ENCODE peak calls at places on chromosomes 3 and 15, in nine cellular contexts. T is astrocyte of the cerebellum; V is skeletal muscle cell; C is activated naive CD8-positive, alpha-beta T cell treated with anti-CD3 and anti-CD28 coated beads, Interleukin-2, amount 50 U/mL, for 24 hours; H is NCI-H1092 treated with DMSO at 0.1 percent for 48 hours; M is Daoy; D is DMS79; U is activated T-helper 1 cell treated with anti-CD3 and anti-CD28 coated beads, Interleukin-2, amount 50 U/mL, for 16 hours; B is NB4. G is an unnamed sample.
A peak's percentile ranks its signal among the peaks of the same experiment; 100 is the strongest.

GRCh38 chr3:124772081-124772831 is 42.0 kb downstream of the UMPS start:
- DNase-seq in M (peak; percentile 42), H (peak; percentile 62), V (peak; percentile 64), D (no peak), T (no peak), U (no peak), B (no peak), C (no peak), G (no peak)

GRCh38 chr3:10309736-10310135 is 11.2 kb downstream of the SEC13 start:
- DNase-seq in M (no peak), D (no peak), T (no peak), C (no peak), H (no peak), V (no peak), U (no peak), B (no peak), G (no peak)

GRCh38 chr3:42502429-42503250 is at the start of gene VIPR1:
- DNase-seq in U (peak; percentile 89), M (peak; percentile 82), T (no peak), V (no peak), H (peak; percentile 28), B (peak; percentile 61), C (peak; percentile 91), D (peak; percentile 42), G (peak; percentile 77)

GRCh38 chr15:33559207-33559890 is 248.6 kb downstream of the RYR3 start:
- DNase-seq in T (no peak), C (no peak), V (no peak), M (no peak), U (no peak), D (no peak), B (no peak), H (no peak), G (no peak)

GRCh38 chr3:49415931-49416601 is 3.8 kb downstream of the TCTA start:
- DNase-seq in M (no peak), H (no peak), C (peak; percentile 71), D (no peak), T (no peak), B (peak; percentile 92), V (no peak), U (peak; percentile 45), G (peak; percentile 35)

GRCh38 chr15:69595009-69595825 is 142.6 kb downstream of the RPLP1 start:
- DNase-seq in M (no peak), U (no peak), C (no peak), V (no peak), T (no peak), H (peak; percentile 64), B (peak; percentile 79), D (peak; percentile 78), G (no peak)

GRCh38 chr15:50123861-50124556 is 5.0 kb upstream of the ATP8B4 start:
- DNase-seq in M (no peak), B (peak; percentile 61), V (no peak), C (no peak), D (no peak), H (no peak), U (no peak), T (no peak), G (no peak)

GRCh38 chr3:24012589-24013257 is 67.6 kb downstream of the NR1D2 start:
- DNase-seq in V (no peak), B (no peak), D (no peak), U (no peak), C (no peak), H (no peak), T (no peak), M (no peak), G (no peak)

GRCh38 chr3:63508305-63508704 is 144.2 kb upstream of the SNTN start:
- DNase-seq in U (no peak), H (no peak), T (no peak), B (no peak), C (no peak), V (no peak), D (no peak), M (peak; percentile 17), G (no peak)

GRCh38 chr3:140943781-140944547 is 2.3 kb downstream of the SLC25A36 start:
- DNase-seq in T (no peak), M (no peak), U (no peak), H (no peak), B (no peak), C (no peak), V (no peak), D (no peak), G (no peak)

GRCh38 chr3:44019736-44020135 is 221.9 kb upstream of the TOPAZ1 start:
- DNase-seq in T (peak; percentile 5), U (no peak), C (no peak), D (no peak), B (no peak), M (no peak), V (no peak), H (peak; percentile 25), G (no peak)

GRCh38 chr15:25568751-25569150 is 129.9 kb upstream of the UBE3A start:
- DNase-seq in B (no peak), T (no peak), D (no peak), H (no peak), U (no peak), V (no peak), M (no peak), C (no peak), G (no peak)

GRCh38 chr3:12986986-12987385 is 86.2 kb downstream of the IQSEC1 start:
- DNase-seq in V (no peak), M (no peak), D (no peak), C (no peak), U (no peak), T (no peak), B (no peak), H (no peak), G (no peak)

GRCh38 chr3:125289429-125289828 is 76.9 kb upstream of the SLC12A8 start:
- DNase-seq in B (peak; percentile 7), V (no peak), U (no peak), C (no peak), T (no peak), H (no peak), M (no peak), D (no peak), G (no peak)

GRCh38 chr15:25711691-25712090 is 151.4 kb downstream of the ATP10A start:
- DNase-seq in C (no peak), D (no peak), B (no peak), T (no peak), U (no peak), V (no peak), M (no peak), H (no peak), G (no peak)

GRCh38 chr3:44208568-44208967 is 33.1 kb upstream of the TOPAZ1 start:
- DNase-seq in V (no peak), U (no peak), B (no peak), D (no peak), C (no peak), T (peak; percentile 8), M (no peak), H (no peak), G (no peak)

GRCh38 chr3:123028233-123028828 is 768 bp upstream of the SEMA5B start:
- DNase-seq in M (peak; percentile 70), H (peak; percentile 79), D (peak; percentile 84), C (peak; percentile 12), V (peak; percentile 54), T (peak; percentile 66), U (no peak), B (peak; percentile 77), G (no peak)

GRCh38 chr3:170751083-170751893 is 118.7 kb downstream of the RPL22L1 start:
- DNase-seq in V (peak; percentile 94), U (no peak), D (peak; percentile 51), C (no peak), H (no peak), T (peak; percentile 90), M (peak; percentile 96), B (no peak), G (no peak)

GRCh38 chr15:98668566-98669308 is 20.4 kb downstream of the IGF1R start:
- DNase-seq in H (no peak), B (no peak), C (peak; percentile 8), U (no peak), V (no peak), T (no peak), M (peak; percentile 17), D (no peak), G (no peak)

GRCh38 chr3:9915252-9916141 is 1.4 kb upstream of the IL17RC start:
- DNase-seq in H (no peak), U (no peak), M (peak; percentile 61), B (peak; percentile 78), T (no peak), C (peak; percentile 47), V (no peak), D (peak; percentile 18), G (no peak)

GRCh38 chr3:68055238-68055637 is 400.8 kb upstream of the SUCLG2 start:
- DNase-seq in V (no peak), B (no peak), H (no peak), T (no peak), D (no peak), M (no peak), C (no peak), U (no peak), G (no peak)

GRCh38 chr3:161413127-161413854 is 42.0 kb upstream of the SPTSSB start:
- DNase-seq in T (peak; percentile 81), U (no peak), C (no peak), D (no peak), V (peak; percentile 54), B (no peak), H (no peak), M (peak; percentile 67), G (no peak)

GRCh38 chr3:141542989-141543388 is 56.2 kb downstream of the RASA2 start:
- DNase-seq in V (no peak), C (no peak), H (no peak), B (no peak), M (no peak), T (no peak), U (no peak), D (no peak), G (no peak)

GRCh38 chr3:66317750-66318366 is 97.1 kb downstream of the SLC25A26 start:
- DNase-seq in U (no peak), T (no peak), M (no peak), H (no peak), C (no peak), V (no peak), B (no peak), D (no peak), G (no peak)

GRCh38 chr3:158539414-158540014 is 31.5 kb upstream of the MLF1 start:
- DNase-seq in V (no peak), C (peak; percentile 39), B (peak; percentile 61), U (no peak), D (no peak), T (peak; percentile 51), M (peak; percentile 22), H (peak; percentile 45), G (no peak)

GRCh38 chr15:69403611-69404010 is 10.5 kb upstream of the KIF23 start:
- DNase-seq in V (peak; percentile 65), C (no peak), B (no peak), D (no peak), M (peak; percentile 65), H (no peak), T (peak; percentile 80), U (no peak), G (no peak)

GRCh38 chr3:14244521-14244920 is 65.9 kb downstream of the LSM3 start:
- DNase-seq in B (no peak), D (no peak), U (no peak), T (no peak), C (no peak), V (no peak), M (no peak), H (no peak), G (no peak)